ENCODE peak calls at places on chromosome 21, in four cellular contexts. R is H9, Z is spleen, H is cardiac muscle cell. C is an unnamed sample.

GRCh38 chr21:38847556-38847955 is 41.8 kb downstream of the ETS2 start:
- DNase-seq in R (no peak), Z (no peak), H (peak), C (no peak)

GRCh38 chr21:28213221-28213620 is 779.5 kb downstream of the LTN1 start:
- DNase-seq in H (no peak), Z (no peak), R (no peak), C (no peak)

GRCh38 chr21:34642211-34643075 is 26.4 kb upstream of the CLIC6 start:
- DNase-seq in R (no peak), Z (no peak), H (peak), C (no peak)

GRCh38 chr21:38661296-38662223 is 144.2 kb upstream of the ETS2 start:
- DNase-seq in Z (peak), H (peak), R (peak), C (no peak)

GRCh38 chr21:22842875-22843274 is 1844.7 kb downstream of the NCAM2 start:
- DNase-seq in R (peak), H (no peak), Z (no peak), C (no peak)

GRCh38 chr21:27649746-27650145 is 682.9 kb upstream of the ADAMTS5 start:
- DNase-seq in H (no peak), Z (no peak), R (no peak), C (no peak)

GRCh38 chr21:27817902-27818623 is 851.2 kb upstream of the ADAMTS5 start:
- DNase-seq in R (no peak), Z (no peak), H (peak), C (no peak)

GRCh38 chr21:32717851-32718316 is 9.9 kb downstream of the SYNJ1 start:
- DNase-seq in H (peak), R (no peak), Z (no peak), C (no peak)

GRCh38 chr21:44734841-44735240 is 23.5 kb upstream of the TSPEAR start:
- DNase-seq in Z (no peak), H (no peak), R (peak), C (no peak)

GRCh38 chr21:43574741-43575465 is 84.4 kb downstream of the HSF2BP start:
- DNase-seq in Z (peak), H (no peak), R (no peak), C (no peak)

GRCh38 chr21:27406297-27407009 is 439.6 kb upstream of the ADAMTS5 start:
- DNase-seq in H (peak), R (no peak), Z (no peak), C (no peak)

GRCh38 chr21:38989745-38990423 is 184.2 kb downstream of the ETS2 start:
- DNase-seq in R (no peak), Z (no peak), H (peak), C (no peak)

GRCh38 chr21:34242973-34243372 is 120.8 kb upstream of the KCNE2 start:
- DNase-seq in Z (no peak), H (no peak), R (no peak), C (no peak)

GRCh38 chr21:45574081-45574501 is 31.9 kb upstream of the SLC19A1 start:
- DNase-seq in H (no peak), Z (peak), R (peak), C (no peak)

GRCh38 chr21:15732290-15732995 is 2.7 kb downstream of the USP25 start:
- DNase-seq in H (peak), Z (no peak), R (no peak), C (no peak)

GRCh38 chr21:32611471-32611997 is 643 bp downstream of the CFAP298 start:
- DNase-seq in Z (peak), R (no peak), H (peak), C (peak)

GRCh38 chr21:15744926-15745325 is 15.1 kb downstream of the USP25 start:
- DNase-seq in Z (no peak), H (no peak), R (peak), C (no peak)

GRCh38 chr21:15592957-15593356 is 136.8 kb upstream of the USP25 start:
- DNase-seq in R (no peak), H (no peak), Z (no peak), C (no peak)

GRCh38 chr21:46295996-46296752 is 10.0 kb downstream of the YBEY start:
- DNase-seq in H (peak), R (peak), Z (peak), C (peak)

GRCh38 chr21:43767498-43767979 is 8.6 kb downstream of the CSTB start:
- DNase-seq in H (no peak), R (no peak), Z (no peak), C (no peak)

GRCh38 chr21:25577765-25578069 is 29.6 kb downstream of the MRPL39 start:
- DNase-seq in H (no peak), R (no peak), Z (no peak), C (no peak)

GRCh38 chr21:45992311-45993209 is 11.0 kb downstream of the COL6A1 start:
- DNase-seq in H (no peak), R (no peak), Z (peak), C (peak)

GRCh38 chr21:43921979-43922945 is 57.2 kb downstream of the AGPAT3 start:
- DNase-seq in H (peak), R (no peak), Z (peak), C (no peak)

GRCh38 chr21:45015469-45015860 is 58.9 kb upstream of the ADARB1 start:
- DNase-seq in H (no peak), Z (no peak), R (no peak), C (no peak)

GRCh38 chr21:39388038-39388810 is 39.3 kb upstream of the HMGN1 start:
- DNase-seq in R (peak), Z (peak), H (peak), C (peak)

GRCh38 chr21:45499970-45500575 is 42.2 kb downstream of the SLC19A1 start:
- DNase-seq in H (no peak), R (no peak), Z (peak), C (no peak)

GRCh38 chr21:33377221-33377620 is 26.0 kb upstream of the IFNGR2 start:
- DNase-seq in R (no peak), H (no peak), Z (no peak), C (no peak)

GRCh38 chr21:45592208-45592619 is 50.0 kb upstream of the SLC19A1 start:
- DNase-seq in Z (peak), H (no peak), R (no peak), C (no peak)

GRCh38 chr21:45525910-45526306 is 16.3 kb downstream of the SLC19A1 start:
- DNase-seq in R (no peak), H (no peak), Z (peak), C (no peak)

GRCh38 chr21:42586406-42586805 is 67.0 kb upstream of the PDE9A start:
- DNase-seq in R (no peak), Z (no peak), H (no peak), C (no peak)

GRCh38 chr21:22490044-22490443 is 1491.8 kb downstream of the NCAM2 start:
- DNase-seq in R (no peak), Z (no peak), H (no peak), C (no peak)

GRCh38 chr21:43331962-43332458 is 94.9 kb downstream of the SIK1 start:
- DNase-seq in H (peak), Z (no peak), R (no peak), C (no peak)

GRCh38 chr21:46459356-46460112 is 843 bp downstream of the DIP2A start:
- DNase-seq in H (peak), R (peak), Z (peak), C (peak)

GRCh38 chr21:26945916-26946315 is 21.0 kb downstream of the ADAMTS5 start:
- DNase-seq in R (no peak), H (no peak), Z (no peak), C (no peak)

DNA sequence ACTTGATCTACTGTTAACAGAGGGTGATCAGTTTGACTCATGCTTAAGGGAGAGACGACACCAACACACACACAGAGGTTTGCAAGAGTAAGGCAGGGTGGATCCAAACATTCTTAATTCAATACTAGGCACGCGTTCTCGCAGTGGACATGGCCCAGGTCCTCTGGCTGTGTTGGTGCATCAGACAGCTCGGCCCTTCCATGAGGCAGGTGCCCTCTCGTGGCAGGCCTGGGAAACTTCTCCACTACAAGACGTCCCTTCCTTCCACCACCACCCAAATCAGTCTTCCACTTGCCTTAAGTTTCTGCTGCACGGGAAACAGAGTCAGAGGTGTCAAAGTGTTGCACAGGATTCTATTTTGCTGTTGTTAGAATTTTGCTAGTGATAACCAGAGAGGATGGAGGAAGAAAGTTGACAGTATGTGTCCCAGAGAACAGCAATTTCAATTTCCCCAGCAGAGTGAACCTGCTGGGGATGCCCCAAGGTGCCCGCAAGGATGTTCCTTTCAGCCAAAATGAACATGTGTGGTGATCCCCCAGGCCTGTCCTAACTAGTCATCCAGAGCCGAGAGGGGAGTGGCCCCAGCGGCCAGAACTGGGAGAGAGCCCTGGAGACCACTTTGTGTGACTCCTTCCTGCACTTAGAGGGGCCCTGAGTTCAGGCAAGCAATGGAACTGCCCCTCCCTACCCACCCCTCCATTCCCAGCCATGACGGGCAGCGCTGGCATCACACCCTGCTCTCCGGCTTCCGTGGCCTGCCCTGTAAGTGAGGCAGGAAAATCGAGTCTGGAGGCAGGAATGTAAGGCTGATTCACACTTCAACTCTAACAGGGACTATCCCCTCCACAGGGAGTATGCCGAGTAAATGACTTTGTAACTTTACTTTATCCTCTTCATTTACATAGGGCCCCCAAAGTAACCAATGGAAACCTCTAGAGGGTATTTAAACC is 34.8 kb downstream of the MX1 start:
- DNase-seq in Z (peak), R (peak), H (peak), C (peak)
- TF ChIP-seq CTCF in Z (peak), R (peak), H (peak), C (peak)

DNA sequence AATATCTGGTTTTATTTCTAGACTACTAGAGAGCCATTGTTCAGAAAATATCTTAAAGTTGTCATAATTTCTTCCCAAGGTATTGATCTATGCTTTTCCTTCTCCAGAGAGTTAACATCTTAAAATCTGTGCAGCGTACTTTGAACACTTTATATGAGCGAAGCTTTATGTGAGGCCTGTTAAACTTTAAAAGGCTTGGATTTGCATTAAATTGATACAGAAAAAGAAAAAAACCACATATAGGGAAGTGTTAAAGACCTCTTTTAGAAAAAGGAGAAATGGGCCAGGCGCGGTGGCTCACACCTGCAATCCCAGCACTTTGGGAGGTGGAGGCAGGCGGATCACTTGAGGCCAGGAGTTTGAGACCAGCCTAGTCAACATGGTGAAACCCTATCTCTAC is 59.2 kb upstream of the MORC3 start:
- DNase-seq in Z (peak), H (no peak), R (no peak), C (no peak)
- TF ChIP-seq CTCF in Z (no peak), H (no peak), R (peak), C (no peak)

DNA sequence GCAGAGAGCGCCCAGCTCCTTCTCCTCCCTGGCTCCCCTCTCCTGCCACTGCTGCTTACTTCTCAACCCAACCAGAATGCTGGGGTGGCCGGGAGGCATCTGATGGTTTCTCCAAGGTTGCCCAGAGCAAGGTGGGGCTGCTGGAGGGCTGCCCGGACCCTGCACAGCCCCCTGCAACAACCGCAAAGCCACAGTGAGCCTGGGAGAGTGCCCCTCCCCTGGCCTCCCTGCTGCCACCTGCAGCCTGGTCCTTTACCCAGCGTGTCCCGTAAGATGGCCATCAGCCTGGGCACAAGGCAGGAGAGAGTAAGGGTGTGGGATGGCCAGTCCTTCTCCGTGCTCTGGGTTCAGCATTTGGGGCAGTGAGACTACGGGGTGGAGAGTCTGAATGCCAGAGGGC is 17.0 kb downstream of the MX2 start:
- DNase-seq in Z (no peak), H (no peak), R (no peak), C (no peak)
- TF ChIP-seq CTCF in Z (no peak), H (no peak), R (peak), C (no peak)

GRCh38 chr21:31299291-31300147 is 44.5 kb downstream of the TIAM1 start:
- DNase-seq in R (no peak), Z (no peak), H (no peak), C (no peak)
- TF ChIP-seq CTCF in R (no peak), Z (no peak), H (no peak), C (no peak)

DNA sequence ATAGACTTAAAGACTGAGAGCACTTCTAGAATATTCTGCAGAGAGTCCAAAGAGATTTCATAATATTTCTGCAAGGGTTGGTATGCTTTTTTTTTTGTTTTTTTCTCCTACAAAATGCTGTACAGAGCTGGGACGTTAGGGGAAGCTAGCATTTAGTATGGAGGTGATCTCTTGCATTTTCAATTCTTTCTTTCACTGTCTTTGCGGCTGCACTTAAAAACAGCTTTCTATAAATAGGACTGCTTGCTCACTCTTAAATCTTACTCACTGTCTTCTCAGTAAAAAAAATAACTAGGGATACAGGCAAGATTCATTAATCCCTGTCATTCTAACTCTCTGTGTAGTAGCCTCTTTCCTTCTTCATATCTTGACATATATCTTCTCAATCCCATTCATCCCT is 7.4 kb downstream of the DSCAM start:
- DNase-seq in H (no peak), Z (no peak), R (no peak), C (no peak)
- TF ChIP-seq CTCF in H (no peak), Z (no peak), R (no peak), C (no peak)

C was measured in activated B cell treated with CpG ODN at 0.5 μM for 24 hours.